ENCODE peak calls at places on chromosomes 13 and 19, in seven cellular contexts. A is left ventricle myocardium inferior; Y is fibroblast of lung; Q is IMR-90; S is GM23338; E is NT2/D1; L is CD4-positive, CD25-positive, alpha-beta regulatory T cell. B is an unnamed sample. For H3K4me1, the result is how much of the 10 kb centered on the place peaks cover.

GRCh38 chr19:1417145-1417544 is 9.8 kb downstream of the DAZAP1 start:
- DNase-seq in Q (peak), S (no peak), E (no peak), A (no peak), L (no peak), Y (peak), B (no peak)

GRCh38 chr13:43171489-43171888 is 148.1 kb downstream of the DNAJC15 start:
- DNase-seq in S (no peak), Y (no peak), A (no peak), L (no peak), E (no peak), Q (no peak), B (no peak)

GRCh38 chr19:16197188-16197621 is 506 bp upstream of the AP1M1 start:
- DNase-seq in Q (peak), S (no peak), L (no peak), E (no peak), A (no peak), Y (peak), B (no peak)

GRCh38 chr13:33016414-33017409 is at the start of gene KL:
- DNase-seq in Q (no peak), L (no peak), E (no peak), Y (no peak), A (peak), S (peak), B (peak)

GRCh38 chr13:42495256-42495655 is 78.7 kb upstream of the TNFSF11 start:
- DNase-seq in Y (no peak), A (no peak), L (no peak), E (no peak), Q (no peak), S (no peak), B (no peak)

GRCh38 chr19:29495971-29496441 is 29.8 kb upstream of the VSTM2B start:
- DNase-seq in A (no peak), E (no peak), S (no peak), Y (no peak), Q (no peak), L (no peak), B (no peak)

GRCh38 chr19:17946965-17947784 is 14.4 kb downstream of the CCDC124 start:
- DNase-seq in A (no peak), E (no peak), S (peak), Y (no peak), L (peak), Q (no peak), B (no peak)

GRCh38 chr19:11268783-11269267 is 6.5 kb upstream of the DOCK6 start:
- DNase-seq in L (no peak), E (no peak), Q (peak), S (no peak), Y (peak), A (peak), B (peak)

GRCh38 chr13:44032801-44033200 is 153.1 kb downstream of the LACC1 start:
- DNase-seq in Q (no peak), A (no peak), E (no peak), S (no peak), Y (no peak), L (no peak), B (no peak)

GRCh38 chr13:49791214-49791752 is 1.2 kb downstream of the KPNA3 start:
- DNase-seq in Q (peak), S (peak), L (no peak), A (no peak), E (peak), Y (peak), B (no peak)

GRCh38 chr19:35528218-35529038 is at the start of gene SBSN:
- DNase-seq in L (no peak), E (no peak), Y (peak), A (no peak), Q (peak), S (no peak), B (no peak)

GRCh38 chr19:2095338-2095938 is 688 bp downstream of the MOB3A start:
- DNase-seq in Q (no peak), Y (no peak), A (no peak), L (no peak), S (no peak), E (no peak), B (no peak)

GRCh38 chr13:113895436-113895835 is 31.6 kb upstream of the GAS6 start:
- DNase-seq in S (no peak), E (no peak), Q (peak), A (no peak), Y (no peak), L (no peak), B (no peak)

GRCh38 chr13:97766749-97767148 is 186.7 kb upstream of the IPO5 start:
- DNase-seq in L (no peak), Q (no peak), S (no peak), E (no peak), Y (peak), A (no peak), B (no peak)

GRCh38 chr19:40611096-40611495 is 9.9 kb downstream of the LTBP4 start:
- DNase-seq in A (no peak), E (no peak), Q (no peak), Y (no peak), S (no peak), L (no peak), B (no peak)

GRCh38 chr19:8494158-8494557 is 8.3 kb downstream of the PRAM1 start:
- DNase-seq in A (no peak), L (no peak), E (no peak), S (peak), Q (no peak), Y (no peak), B (no peak)

GRCh38 chr19:30046522-30046921 is 104.5 kb downstream of the URI1 start:
- DNase-seq in L (no peak), Q (peak), A (no peak), S (peak), Y (no peak), E (no peak), B (no peak)

GRCh38 chr13:31063734-31064133 is 98.0 kb downstream of the HSPH1 start:
- DNase-seq in Y (no peak), Q (no peak), L (no peak), S (no peak), E (no peak), A (no peak), B (no peak)

GRCh38 chr13:77698211-77699058 is 948 bp downstream of the SLAIN1 start:
- DNase-seq in Y (peak), Q (no peak), S (peak), E (no peak), L (peak), A (peak), B (peak)

GRCh38 chr13:80515296-80515695 is 174.4 kb upstream of the SPRY2 start:
- DNase-seq in Q (no peak), A (no peak), E (no peak), Y (no peak), L (no peak), S (no peak), B (no peak)

GRCh38 chr19:16529466-16530144 is 12.6 kb downstream of the CHERP start:
- DNase-seq in E (no peak), Q (no peak), L (no peak), A (no peak), Y (no peak), S (no peak), B (no peak)

GRCh38 chr19:50693064-50693975 is 26.3 kb downstream of the SHANK1 start:
- DNase-seq in A (no peak), L (no peak), E (no peak), Q (no peak), S (peak), Y (no peak), B (no peak)

GRCh38 chr13:42040730-42041016 is 7.8 kb upstream of the DGKH start:
- DNase-seq in A (no peak), E (no peak), S (no peak), Y (no peak), Q (no peak), L (no peak), B (no peak)

GRCh38 chr13:110716235-110716505 is 2.7 kb downstream of the ING1 start:
- DNase-seq in L (peak), A (no peak), E (no peak), Q (no peak), Y (peak), S (peak), B (peak)

DNA sequence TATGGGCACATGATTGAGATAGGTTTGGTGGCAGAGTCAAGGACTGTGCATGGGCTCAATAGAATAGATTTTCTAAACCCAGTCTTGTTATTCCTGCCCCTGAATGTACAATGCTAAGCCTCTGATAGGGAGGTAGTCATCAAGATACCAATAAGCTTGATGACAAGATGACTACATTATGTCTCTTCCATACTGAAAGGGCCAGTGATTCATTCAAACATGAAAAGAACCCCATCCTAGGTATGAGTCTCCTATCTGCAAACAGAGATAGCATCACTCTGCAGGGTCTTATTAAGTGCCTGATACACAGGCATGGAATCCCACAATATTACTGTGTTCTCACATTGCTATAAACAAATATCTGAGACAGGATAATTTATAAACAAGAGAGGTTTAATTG is 40.3 kb upstream of the UFM1 start:
- DNase-seq in E (no peak), Q (no peak), L (no peak), Y (no peak), S (no peak), A (no peak), B (no peak)
- H3K4me1 ChIP-seq in E (under half), Q (under half), L (under half), Y (under half), S (under half), A (under half), B (under half)

DNA sequence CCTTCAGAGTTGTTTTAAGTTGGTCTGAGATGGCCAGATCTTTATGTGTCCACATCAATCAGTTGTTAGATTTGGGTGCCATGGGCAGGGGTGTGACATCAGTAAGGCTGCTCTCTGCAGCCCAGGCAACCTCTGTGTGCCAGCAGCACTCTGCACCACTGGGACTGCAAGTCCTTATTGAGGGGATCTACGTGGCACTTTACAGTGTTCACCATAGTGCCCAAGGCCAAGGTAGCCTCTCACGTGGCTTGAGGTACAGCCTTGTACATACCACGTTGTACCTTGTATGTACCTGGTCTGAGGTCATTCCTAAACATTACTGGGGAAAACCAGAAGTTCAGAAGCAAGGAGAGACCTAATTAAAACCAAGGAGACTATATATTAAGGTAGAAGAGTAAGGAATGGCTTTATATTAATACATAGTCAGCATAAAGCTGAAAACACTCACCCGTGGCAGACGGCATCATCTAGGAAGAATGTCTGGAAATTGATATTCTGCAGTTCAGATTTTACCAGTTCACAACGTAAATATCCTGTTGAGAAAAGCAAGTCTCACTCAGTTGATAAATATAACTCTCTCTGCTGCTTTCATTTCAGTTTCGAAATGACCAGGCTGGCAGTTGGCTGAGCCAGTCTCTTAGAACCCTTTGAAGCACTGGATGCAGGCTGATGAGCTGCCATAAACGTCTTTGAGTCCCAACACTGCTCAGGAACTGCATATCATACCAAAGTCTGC is 128.8 kb downstream of the ZDHHC20 start:
- DNase-seq in Y (peak), Q (peak), S (no peak), A (no peak), L (no peak), E (no peak), B (no peak)
- H3K4me1 ChIP-seq in Y (under half), Q (under half), S (under half), A (under half), L (under half), E (under half), B (under half)

GRCh38 chr19:13060233-13060963 is 42.3 kb downstream of the LYL1 start:
- DNase-seq in Q (no peak), L (no peak), Y (peak), S (no peak), A (peak), E (no peak), B (peak)

GRCh38 chr19:13064092-13064489 is 38.6 kb downstream of the LYL1 start:
- DNase-seq in L (no peak), E (no peak), Q (no peak), A (peak), Y (no peak), S (no peak), B (no peak)

GRCh38 chr19:13060964-13061927 is 41.4 kb downstream of the LYL1 start:
- DNase-seq in L (peak), S (peak), Y (peak), A (peak), E (peak), Q (peak), B (peak)

GRCh38 chr19:13063461-13064091 is 39.1 kb downstream of the LYL1 start:
- DNase-seq in Q (no peak), E (no peak), Y (no peak), L (no peak), S (no peak), A (peak), B (peak)

GRCh38 chr19:13062317-13062716 is 40.3 kb downstream of the LYL1 start:
- DNase-seq in A (no peak), Y (no peak), S (no peak), Q (no peak), L (no peak), E (no peak), B (no peak)
- H3K4me1 ChIP-seq in A (half or more), Y (under half), S (under half), Q (under half), L (under half), E (under half), B (half or more)

DNA sequence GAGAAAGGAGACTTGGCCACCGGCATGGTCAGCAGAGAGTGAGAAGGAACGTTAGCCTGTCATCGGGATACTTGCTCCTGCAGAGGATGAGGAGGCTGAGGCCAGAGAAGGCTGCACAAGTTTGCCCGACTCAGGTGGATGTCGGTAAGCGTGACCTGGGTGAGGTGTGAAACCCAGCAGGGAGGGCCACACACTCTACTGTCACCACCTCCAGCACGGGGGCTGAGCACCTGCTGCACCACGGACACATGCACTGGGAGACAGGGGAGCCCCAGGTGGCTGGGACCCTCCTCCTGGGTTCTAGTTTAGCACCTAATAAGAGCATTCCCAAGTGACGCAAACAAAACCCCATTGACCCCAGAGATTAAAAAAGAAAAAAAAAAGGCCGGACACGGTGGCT is 17.3 kb downstream of the MLLT1 start:
- DNase-seq in A (no peak), E (no peak), Q (no peak), Y (no peak), L (no peak), S (no peak), B (no peak)
- H3K4me1 ChIP-seq in A (under half), E (under half), Q (under half), Y (under half), L (under half), S (under half), B (under half)

DNA sequence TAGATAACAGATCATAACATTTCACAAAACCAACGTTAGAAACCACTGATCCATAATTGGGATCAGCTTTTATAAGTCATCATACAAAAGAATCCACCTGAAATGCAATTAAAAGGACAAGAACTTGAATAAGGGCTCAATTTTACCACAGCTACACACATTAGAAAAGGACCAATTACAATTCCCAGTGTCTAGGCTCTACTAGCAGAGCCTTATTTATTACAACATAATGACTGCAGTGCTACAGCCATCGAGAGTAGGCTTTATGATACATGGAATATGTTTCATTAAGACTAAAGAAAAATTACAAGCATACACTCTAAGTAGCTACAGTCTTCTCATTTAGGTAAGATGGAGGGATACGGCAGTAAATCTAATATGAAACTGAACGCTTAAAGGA is 2.9 kb downstream of the RBM26 start:
- DNase-seq in E (no peak), A (no peak), S (no peak), L (no peak), Q (no peak), Y (no peak), B (no peak)
- H3K4me1 ChIP-seq in E (under half), A (half or more), S (under half), L (half or more), Q (under half), Y (under half), B (half or more)

GRCh38 chr13:48319458-48320395 is 16.2 kb downstream of the RB1 start:
- DNase-seq in L (no peak), E (no peak), Q (no peak), S (no peak), Y (no peak), A (no peak), B (no peak)
- H3K4me1 ChIP-seq in L (under half), E (under half), Q (under half), S (under half), Y (under half), A (under half), B (under half)

DNA sequence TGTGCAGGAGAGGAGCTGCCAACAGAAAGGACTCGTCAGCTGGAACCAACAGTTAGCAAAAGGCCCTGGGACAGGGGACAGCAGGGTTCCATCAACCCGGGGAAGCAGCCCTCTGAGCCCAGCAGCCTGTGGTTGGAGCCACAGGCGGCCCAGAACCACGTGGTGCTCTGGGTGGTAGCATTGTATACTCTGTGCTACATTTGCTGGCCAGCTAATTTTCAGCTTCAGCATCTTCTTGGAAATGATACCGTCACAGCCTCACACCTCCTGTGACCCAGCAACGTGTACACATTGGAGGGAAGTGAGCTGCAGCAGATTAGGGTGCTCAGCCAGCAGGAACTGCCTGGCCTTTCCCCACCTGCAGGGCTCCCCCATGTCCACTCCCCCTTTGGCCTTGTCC is 13.1 kb upstream of the MTIF3 start:
- DNase-seq in Y (no peak), A (no peak), L (no peak), Q (no peak), S (no peak), E (no peak), B (no peak)
- H3K4me1 ChIP-seq in Y (under half), A (under half), L (under half), Q (under half), S (under half), E (under half), B (under half)

GRCh38 chr13:45331123-45331619 is 9.8 kb downstream of the TPT1 start:
- DNase-seq in E (no peak), L (no peak), Y (no peak), Q (no peak), S (no peak), A (no peak), B (no peak)
- H3K4me1 ChIP-seq in E (under half), L (half or more), Y (under half), Q (under half), S (under half), A (half or more), B (under half)

GRCh38 chr19:37953125-37953524 is 46.1 kb downstream of the SIPA1L3 start:
- DNase-seq in S (no peak), Y (no peak), L (no peak), A (no peak), E (no peak), Q (no peak), B (no peak)

GRCh38 chr19:37947778-37948177 is 40.8 kb downstream of the SIPA1L3 start:
- DNase-seq in Y (no peak), L (no peak), Q (no peak), E (no peak), A (no peak), S (no peak), B (no peak)

GRCh38 chr19:37951816-37952210 is 44.8 kb downstream of the SIPA1L3 start:
- DNase-seq in L (no peak), E (no peak), A (no peak), S (no peak), Q (no peak), Y (no peak), B (no peak)

GRCh38 chr19:37948362-37948761 is 41.4 kb downstream of the SIPA1L3 start:
- DNase-seq in Q (no peak), A (no peak), L (no peak), E (no peak), S (no peak), Y (no peak), B (no peak)

DNA sequence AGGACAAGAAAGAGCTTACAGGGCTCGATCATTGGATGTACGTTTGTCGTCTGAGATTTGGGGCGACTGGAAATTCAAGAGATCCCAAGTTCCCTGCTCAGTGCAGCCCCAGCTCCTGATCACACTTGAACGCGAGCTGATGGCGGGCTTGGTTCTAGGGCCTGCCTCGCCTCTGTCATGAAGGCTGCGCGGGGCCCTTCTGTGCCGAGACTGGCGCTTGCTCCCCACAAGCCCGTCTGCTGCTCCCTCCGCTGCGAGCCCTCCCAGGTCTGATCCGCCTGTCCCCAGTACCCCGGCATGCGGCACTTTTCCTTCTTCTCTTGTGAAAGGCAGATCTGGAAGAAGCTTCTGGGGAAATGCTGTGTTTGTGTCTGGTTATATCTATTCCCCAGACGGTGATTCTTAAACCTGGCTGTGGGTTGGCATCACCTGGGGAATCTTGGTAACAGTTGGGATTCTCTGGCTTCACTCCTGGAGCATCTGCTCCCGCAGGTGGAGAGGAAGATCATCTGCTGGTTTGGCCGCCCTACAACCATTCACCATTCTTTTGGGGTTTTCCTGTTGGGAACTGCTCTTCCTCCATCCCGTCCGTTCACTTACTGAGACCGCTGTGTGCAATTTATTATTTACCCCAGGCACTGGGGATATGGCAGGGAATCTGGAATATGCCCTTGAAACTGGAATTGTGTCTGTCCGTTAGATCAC is 43.6 kb downstream of the SIPA1L3 start:
- DNase-seq in S (peak), A (no peak), Q (no peak), E (no peak), Y (no peak), L (no peak), B (no peak)
- H3K4me1 ChIP-seq in S (under half), A (under half), Q (under half), E (under half), Y (under half), L (under half), B (under half)

B was measured in heart right ventricle.